ENCODE peak calls at places on chromosomes 3 and 15, in four cellular contexts. Z, I, J and R are unnamed samples.

GRCh38 chr3:132749786-132750185 is 27.6 kb upstream of the NPHP3 start:
- DNase-seq in Z (peak; percentile 21), I (no peak), J (peak; percentile 22), R (no peak)

GRCh38 chr3:172213765-172214358 is 174.5 kb downstream of the FNDC3B start:
- DNase-seq in Z (no peak), I (no peak), J (no peak), R (no peak)

GRCh38 chr15:36988947-36989346 is 111.4 kb downstream of the MEIS2 start:
- DNase-seq in Z (no peak), I (no peak), J (no peak), R (no peak)

GRCh38 chr15:42584031-42584765 is 8.8 kb downstream of the STARD9 start:
- DNase-seq in Z (peak; percentile 31), I (no peak), J (no peak), R (no peak)

GRCh38 chr3:176514297-176514696 is 683.0 kb downstream of the TBL1XR1 start:
- DNase-seq in Z (peak; percentile 87), I (no peak), J (peak; percentile 79), R (no peak)

GRCh38 chr3:184145120-184145524 is 10.0 kb downstream of the EIF2B5 start:
- DNase-seq in Z (peak; percentile 70), I (no peak), J (peak; percentile 55), R (no peak)

GRCh38 chr15:99720533-99720932 is 12.7 kb downstream of the LYSMD4 start:
- DNase-seq in Z (no peak), I (no peak), J (no peak), R (no peak)

GRCh38 chr15:59035157-59035556 is 47.7 kb downstream of the RNF111 start:
- DNase-seq in Z (no peak), I (no peak), J (no peak), R (no peak)

GRCh38 chr15:52440414-52440813 is 88.3 kb downstream of the MYO5A start:
- DNase-seq in Z (peak; percentile 37), I (no peak), J (no peak), R (no peak)

GRCh38 chr3:41247055-41247454 is 47.8 kb downstream of the CTNNB1 start:
- DNase-seq in Z (no peak), I (no peak), J (no peak), R (no peak)

GRCh38 chr15:45714501-45715488 is 80.0 kb downstream of the SQOR start:
- DNase-seq in Z (peak; percentile 84), I (no peak), J (peak; percentile 79), R (no peak)

GRCh38 chr15:71920573-71920972 is 110.2 kb downstream of the NR2E3 start:
- DNase-seq in Z (no peak), I (no peak), J (no peak), R (no peak)

GRCh38 chr15:74227968-74228722 is 8.0 kb upstream of the CCDC33 start:
- DNase-seq in Z (no peak), I (no peak), J (no peak), R (no peak)

GRCh38 chr3:124246949-124247348 is 255.0 kb upstream of the ROPN1 start:
- DNase-seq in Z (peak; percentile 52), I (no peak), J (peak; percentile 16), R (no peak)

GRCh38 chr15:73318463-73319351 is 50.1 kb downstream of the HCN4 start:
- DNase-seq in Z (no peak), I (peak; percentile 65), J (no peak), R (no peak)

GRCh38 chr15:32029409-32029861 is 880 bp upstream of the CHRNA7 start:
- DNase-seq in Z (no peak), I (no peak), J (peak; percentile 34), R (no peak)

GRCh38 chr3:183537295-183537730 is 18.2 kb downstream of the KLHL6 start:
- DNase-seq in Z (peak; percentile 81), I (no peak), J (peak; percentile 72), R (no peak)

GRCh38 chr3:174120997-174121396 is 723.5 kb downstream of the NLGN1 start:
- DNase-seq in Z (no peak), I (no peak), J (no peak), R (no peak)

GRCh38 chr3:125039897-125040175 is 16.0 kb downstream of the HEG1 start:
- DNase-seq in Z (no peak), I (no peak), J (peak; percentile 27), R (no peak)

GRCh38 chr3:15300318-15301078 is 31.9 kb downstream of the SH3BP5 start:
- DNase-seq in Z (peak; percentile 78), I (peak; percentile 79), J (peak; percentile 46), R (no peak)

GRCh38 chr3:126607214-126607908 is 47.6 kb downstream of the TXNRD3 start:
- DNase-seq in Z (peak; percentile 60), I (no peak), J (peak; percentile 41), R (no peak)

GRCh38 chr15:45919806-45920205 is 285.0 kb downstream of the SQOR start:
- DNase-seq in Z (peak; percentile 89), I (peak; percentile 89), J (peak; percentile 3), R (no peak)

GRCh38 chr15:39499151-39499550 is 81.7 kb upstream of the THBS1 start:
- DNase-seq in Z (no peak), I (no peak), J (no peak), R (no peak)

GRCh38 chr3:30604091-30604490 is 2.3 kb upstream of the TGFBR2 start:
- DNase-seq in Z (peak; percentile 71), I (no peak), J (no peak), R (no peak)

GRCh38 chr3:29311805-29312204 is 30.9 kb downstream of the RBMS3 start:
- DNase-seq in Z (no peak), I (no peak), J (no peak), R (no peak)

GRCh38 chr15:79091204-79091867 is 756 bp upstream of the RASGRF1 start:
- DNase-seq in Z (peak; percentile 24), I (peak; percentile 62), J (peak; percentile 35), R (no peak)

GRCh38 chr15:79088426-79089205 is 2.0 kb downstream of the RASGRF1 start:
- DNase-seq in Z (no peak), I (peak; percentile 24), J (no peak), R (no peak)

GRCh38 chr15:79090487-79091203 is at the start of gene RASGRF1:
- DNase-seq in Z (peak; percentile 9), I (peak; percentile 71), J (peak; percentile 18), R (no peak)

GRCh38 chr15:79089331-79089889 is 1.2 kb downstream of the RASGRF1 start:
- DNase-seq in Z (no peak), I (peak; percentile 69), J (no peak), R (no peak)

GRCh38 chr15:79089890-79090486 is 592 bp downstream of the RASGRF1 start:
- DNase-seq in Z (peak; percentile 19), I (peak; percentile 65), J (no peak), R (no peak)
- H3K4me3 ChIP-seq in Z (no peak overlapping the region), I (no peak overlapping the region), J (no peak overlapping the region), R (peak overlapping the region; percentile 51)

GRCh38 chr15:90697180-90697579 is 20.0 kb upstream of the BLM start:
- DNase-seq in Z (no peak), I (peak; percentile 7), J (no peak), R (no peak)
- H3K4me3 ChIP-seq in Z (no peak overlapping the region), I (no peak overlapping the region), J (no peak overlapping the region), R (no peak overlapping the region)

GRCh38 chr3:131194816-131195215 is 168.1 kb downstream of the NEK11 start:
- DNase-seq in Z (no peak), I (no peak), J (no peak), R (no peak)
- H3K4me3 ChIP-seq in Z (no peak overlapping the region), I (no peak overlapping the region), J (no peak overlapping the region), R (no peak overlapping the region)

GRCh38 chr3:66423791-66424190 is 77.0 kb downstream of the LRIG1 start:
- DNase-seq in Z (peak; percentile 86), I (no peak), J (peak; percentile 55), R (no peak)

GRCh38 chr3:66427352-66427751 is 73.5 kb downstream of the LRIG1 start:
- DNase-seq in Z (no peak), I (no peak), J (no peak), R (no peak)

GRCh38 chr3:66426135-66426534 is 74.7 kb downstream of the LRIG1 start:
- DNase-seq in Z (no peak), I (no peak), J (no peak), R (no peak)

GRCh38 chr3:66425032-66425431 is 75.8 kb downstream of the LRIG1 start:
- DNase-seq in Z (no peak), I (no peak), J (no peak), R (no peak)

DNA sequence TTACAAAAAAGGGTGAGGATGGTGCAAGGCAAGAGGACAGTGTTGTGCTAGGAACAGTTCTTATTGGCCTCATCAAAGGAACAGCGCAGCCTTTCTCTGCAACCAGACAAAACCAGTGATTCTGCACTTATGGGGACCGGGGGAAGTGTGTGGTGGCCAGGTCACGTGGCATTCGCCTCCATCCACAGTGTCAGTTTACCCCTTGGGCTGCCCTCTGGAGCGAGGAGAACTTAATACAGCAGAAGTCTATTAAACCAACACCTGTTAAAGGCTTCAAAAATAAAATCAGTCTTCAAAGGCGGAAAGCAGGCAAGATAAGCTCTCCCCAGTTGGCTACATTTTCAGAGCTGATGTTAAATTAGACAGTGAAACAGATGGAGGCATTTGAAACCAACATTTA is 75.3 kb downstream of the LRIG1 start:
- DNase-seq in Z (no peak), I (no peak), J (no peak), R (no peak)
- H3K4me3 ChIP-seq in Z (no peak overlapping the region), I (no peak overlapping the region), J (no peak overlapping the region), R (no peak overlapping the region)

DNA sequence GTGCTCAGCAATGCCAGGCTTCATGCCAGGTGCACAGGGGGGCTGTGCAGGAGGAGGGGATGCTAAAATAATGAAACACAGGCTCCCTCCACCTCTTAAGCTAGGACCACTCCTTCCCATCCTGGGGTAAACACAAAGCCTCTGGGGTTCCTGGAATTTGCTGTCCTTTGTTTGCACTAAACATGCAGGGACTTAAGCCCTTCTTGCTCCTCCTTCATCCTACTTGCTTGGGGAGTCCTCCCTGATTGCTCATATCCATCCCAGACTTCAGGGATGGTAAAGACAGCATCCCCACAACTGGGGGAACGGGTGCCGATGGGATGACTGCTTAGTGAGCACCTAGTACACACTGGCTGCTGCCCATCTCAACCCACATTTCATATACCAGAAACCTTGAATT is 5.1 kb downstream of the LINGO1 start:
- DNase-seq in Z (no peak), I (no peak), J (no peak), R (no peak)
- H3K4me3 ChIP-seq in Z (no peak overlapping the region), I (no peak overlapping the region), J (no peak overlapping the region), R (no peak overlapping the region)

GRCh38 chr3:134312072-134312872 is 61.6 kb upstream of the RYK start:
- DNase-seq in Z (peak; percentile 79), I (no peak), J (no peak), R (no peak)
- H3K4me3 ChIP-seq in Z (no peak overlapping the region), I (no peak overlapping the region), J (no peak overlapping the region), R (peak overlapping the region; percentile 56)

GRCh38 chr15:101441706-101442105 is 47.8 kb downstream of the PCSK6 start:
- DNase-seq in Z (no peak), I (peak; percentile 31), J (no peak), R (no peak)
- H3K4me3 ChIP-seq in Z (no peak overlapping the region), I (no peak overlapping the region), J (peak overlapping the region; percentile 9), R (no peak overlapping the region)

GRCh38 chr3:138587374-138587773 is 6.7 kb downstream of the CEP70 start:
- DNase-seq in Z (no peak), I (no peak), J (no peak), R (no peak)
- H3K4me3 ChIP-seq in Z (no peak overlapping the region), I (no peak overlapping the region), J (no peak overlapping the region), R (no peak overlapping the region)